ENCODE peak calls at places on chromosomes 12 and 14, in ten cellular contexts. U, J, D, P, K, N, C, X, F and M are unnamed samples. For H3K36me3, the result is how much of the 10 kb centered on the place peaks cover.

GRCh38 chr14:61103541-61104339 is 122.7 kb downstream of the SLC38A6 start:
- DNase-seq in X (no peak), P (peak), D (peak), C (no peak), N (peak), K (no peak), U (peak), J (no peak), F (no peak), M (peak)

GRCh38 chr14:44108601-44109000 is 398.5 kb downstream of the FSCB start:
- DNase-seq in U (peak), N (no peak), D (no peak), P (no peak), C (no peak), J (no peak), F (no peak), X (no peak), K (no peak), M (no peak)

GRCh38 chr12:58917699-58918334 is 2.5 kb downstream of the LRIG3 start:
- DNase-seq in F (no peak), D (peak), X (no peak), J (no peak), K (no peak), U (no peak), C (no peak), P (no peak), N (no peak), M (no peak)

GRCh38 chr12:28802706-28803438 is 346.2 kb upstream of the FAR2 start:
- DNase-seq in U (no peak), C (no peak), X (no peak), D (peak), F (no peak), N (no peak), K (no peak), J (no peak), P (peak), M (no peak)

GRCh38 chr12:26032719-26033241 is 74.3 kb downstream of the RASSF8 start:
- DNase-seq in U (no peak), F (no peak), C (no peak), J (no peak), D (peak), N (no peak), P (no peak), X (no peak), K (no peak), M (no peak)

GRCh38 chr14:98173291-98173690 is 1098.7 kb downstream of the BCL11B start:
- DNase-seq in C (peak), K (peak), U (no peak), F (no peak), P (no peak), X (no peak), D (no peak), N (no peak), J (peak), M (peak)

GRCh38 chr12:25518512-25518911 is 34.6 kb downstream of the LMNTD1 start:
- DNase-seq in J (no peak), X (no peak), K (no peak), D (peak), C (no peak), U (peak), N (no peak), P (no peak), F (peak), M (no peak)

GRCh38 chr12:75750950-75751349 is 239.5 kb upstream of the KRR1 start:
- DNase-seq in P (no peak), J (no peak), N (no peak), X (no peak), K (no peak), D (peak), U (no peak), C (no peak), F (no peak), M (no peak)

GRCh38 chr12:118582863-118583262 is 206.5 kb downstream of the SUDS3 start:
- DNase-seq in K (no peak), D (no peak), U (no peak), X (no peak), P (no peak), N (no peak), F (no peak), C (no peak), J (no peak), M (no peak)

GRCh38 chr12:26869908-26870459 is 37.0 kb upstream of the ITPR2 start:
- DNase-seq in D (no peak), P (no peak), N (no peak), J (no peak), F (no peak), K (no peak), U (no peak), C (no peak), X (no peak), M (no peak)

GRCh38 chr14:77654001-77654431 is 37.6 kb upstream of the SPTLC2 start:
- DNase-seq in X (no peak), F (no peak), D (no peak), N (no peak), J (no peak), C (no peak), U (no peak), P (no peak), K (no peak), M (peak)

GRCh38 chr12:49791156-49791555 is 37.1 kb downstream of the NCKAP5L start:
- DNase-seq in C (no peak), F (no peak), J (no peak), X (no peak), U (no peak), N (no peak), K (no peak), P (no peak), D (no peak), M (peak)

GRCh38 chr12:114405199-114405448 is 820 bp downstream of the TBX5 start:
- DNase-seq in F (no peak), J (no peak), K (no peak), X (no peak), P (no peak), U (no peak), C (no peak), N (no peak), D (peak), M (no peak)

GRCh38 chr12:120677765-120678473 is 9.0 kb upstream of the MLEC start:
- DNase-seq in X (no peak), N (no peak), D (peak), P (peak), C (no peak), K (no peak), U (peak), J (no peak), F (peak), M (no peak)

GRCh38 chr12:68402422-68402821 is 70.3 kb upstream of the MDM1 start:
- DNase-seq in K (no peak), J (no peak), X (no peak), P (no peak), N (no peak), D (no peak), F (no peak), U (no peak), C (no peak), M (no peak)

DNA sequence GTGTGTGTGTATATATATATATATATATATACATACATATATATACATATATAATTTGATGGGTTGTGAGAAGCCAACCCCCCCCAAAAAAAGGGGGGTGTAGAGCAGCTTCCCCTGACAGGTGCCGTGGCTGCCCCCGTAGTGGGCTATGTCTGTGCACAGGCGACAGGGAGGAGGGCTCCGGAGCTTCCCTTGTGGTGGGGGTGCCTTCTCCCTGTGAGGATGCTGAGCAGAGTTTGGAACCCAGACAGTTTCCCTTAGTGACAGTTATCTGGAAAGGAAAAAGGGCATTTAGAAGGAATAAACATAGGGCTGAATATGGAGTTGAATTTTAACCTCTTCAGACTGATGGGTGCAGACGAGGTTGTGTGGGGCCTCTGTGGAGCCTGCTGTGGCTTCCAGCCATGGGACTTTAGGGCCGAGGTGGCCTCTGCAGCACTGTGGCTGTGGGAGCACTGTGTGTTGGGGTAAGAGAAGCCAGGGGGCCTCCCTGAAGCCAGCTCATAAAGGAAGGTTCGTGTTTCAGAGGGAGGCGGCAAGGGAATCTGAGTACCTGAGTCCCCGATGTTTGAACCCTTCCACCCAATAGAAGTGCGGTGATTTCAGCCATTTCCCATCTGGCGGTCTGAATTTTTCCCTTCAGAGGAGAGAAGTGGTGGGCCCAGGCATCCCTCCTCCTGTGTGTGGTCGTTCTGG is 19.8 kb downstream of the XRCC3 start:
- DNase-seq in N (no peak), D (no peak), P (no peak), F (no peak), K (no peak), C (no peak), X (no peak), U (no peak), J (no peak), M (peak)
- H3K36me3 ChIP-seq in N (half or more), D (under half), P (half or more), F (under half), K (under half), C (half or more), X (under half), U (under half), J (under half), M (under half)

GRCh38 chr14:32545109-32545857 is 216.2 kb downstream of the AKAP6 start:
- DNase-seq in U (no peak), D (peak), C (no peak), J (no peak), X (no peak), N (no peak), F (no peak), K (no peak), P (no peak), M (no peak)
- H3K36me3 ChIP-seq in U (under half), D (under half), C (under half), J (under half), X (under half), N (under half), F (under half), K (under half), P (under half), M (under half)

DNA sequence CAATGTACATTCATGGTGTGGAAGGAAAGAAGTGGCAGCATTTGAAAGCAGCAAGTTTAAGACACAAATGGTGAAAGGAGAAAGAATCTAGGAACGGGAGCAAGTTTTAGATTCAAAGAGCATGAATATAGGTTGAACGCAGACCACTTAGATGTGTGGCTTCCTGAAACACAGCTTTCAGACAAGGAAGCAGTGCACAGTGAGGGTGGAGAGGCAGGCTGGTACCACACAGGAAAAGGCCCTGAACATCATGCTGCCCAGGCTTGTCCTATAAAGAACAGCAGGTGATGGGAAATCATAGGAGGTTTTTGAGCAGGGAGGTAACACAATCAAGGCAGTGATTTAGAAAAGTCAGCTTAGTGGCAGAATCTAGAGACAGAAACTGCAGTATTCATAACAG is 35.6 kb downstream of the GNS start:
- DNase-seq in U (no peak), N (no peak), X (no peak), J (no peak), D (no peak), F (no peak), C (no peak), P (no peak), K (no peak), M (no peak)
- H3K36me3 ChIP-seq in U (under half), N (half or more), X (under half), J (under half), D (under half), F (under half), C (under half), P (half or more), K (under half), M (under half)

GRCh38 chr12:53181935-53182334 is 1.2 kb upstream of the CSAD start:
- DNase-seq in K (no peak), P (no peak), X (no peak), U (no peak), F (no peak), C (no peak), D (peak), N (no peak), J (no peak), M (no peak)
- H3K36me3 ChIP-seq in K (under half), P (half or more), X (under half), U (under half), F (under half), C (under half), D (under half), N (under half), J (under half), M (under half)

GRCh38 chr12:7929069-7929792 is 6.8 kb downstream of the SLC2A3 start:
- DNase-seq in X (no peak), U (no peak), D (no peak), P (no peak), K (no peak), J (no peak), F (no peak), N (no peak), C (no peak), M (no peak)

GRCh38 chr12:7927470-7927869 is 8.5 kb downstream of the SLC2A3 start:
- DNase-seq in J (no peak), K (no peak), P (no peak), D (no peak), N (no peak), U (no peak), X (no peak), F (no peak), C (no peak), M (no peak)

GRCh38 chr12:7917392-7918267 is 18.4 kb downstream of the SLC2A3 start:
- DNase-seq in U (no peak), X (no peak), D (no peak), J (no peak), F (no peak), K (no peak), C (no peak), P (no peak), N (no peak), M (no peak)

GRCh38 chr12:7923241-7924236 is 12.4 kb downstream of the SLC2A3 start:
- DNase-seq in J (no peak), X (no peak), K (no peak), U (no peak), D (no peak), C (no peak), P (no peak), N (no peak), F (no peak), M (no peak)
- H3K36me3 ChIP-seq in J (under half), X (under half), K (under half), U (under half), D (half or more), C (half or more), P (half or more), N (half or more), F (under half), M (half or more)

GRCh38 chr12:46358791-46359666 is 13.5 kb downstream of the SLC38A2 start:
- DNase-seq in X (no peak), N (no peak), F (no peak), D (no peak), K (no peak), P (no peak), U (no peak), C (no peak), J (no peak), M (no peak)
- H3K36me3 ChIP-seq in X (under half), N (half or more), F (under half), D (half or more), K (under half), P (half or more), U (half or more), C (half or more), J (under half), M (under half)